ENCODE peak calls at places on chromosomes 1 and 21, in five cellular contexts. J, V, I, G and Q are unnamed samples.
A peak's percentile ranks its signal among the peaks of the same experiment; 100 is the strongest.

GRCh38 chr1:15598436-15598835 is 13.6 kb upstream of the AGMAT start:
- DNase-seq in J (no peak), I (no peak), G (no peak), V (no peak), Q (no peak)

GRCh38 chr1:8540971-8541370 is 223.1 kb downstream of the SLC45A1 start:
- DNase-seq in J (no peak), V (no peak), G (no peak), I (peak; percentile 62), Q (no peak)

GRCh38 chr21:45482899-45483821 is 59.1 kb downstream of the SLC19A1 start:
- DNase-seq in J (no peak), I (no peak), G (no peak), V (no peak), Q (no peak)

GRCh38 chr1:43831866-43832654 is 101.5 kb upstream of the ARTN start:
- DNase-seq in G (no peak), J (no peak), I (no peak), V (no peak), Q (no peak)

GRCh38 chr1:8201331-8201861 is 116.5 kb upstream of the SLC45A1 start:
- DNase-seq in J (peak; percentile 23), V (no peak), I (no peak), G (no peak), Q (no peak)

GRCh38 chr1:210541680-210542358 is 213.1 kb downstream of the HHAT start:
- DNase-seq in J (peak; percentile 5), V (peak; percentile 46), I (no peak), G (no peak), Q (no peak)

GRCh38 chr1:74811421-74812179 is 78.6 kb downstream of the TYW3 start:
- DNase-seq in I (no peak), V (no peak), G (no peak), J (no peak), Q (no peak)

GRCh38 chr1:159282118-159282517 is 20.0 kb upstream of the FCER1A start:
- DNase-seq in V (no peak), J (no peak), G (no peak), I (no peak), Q (no peak)

GRCh38 chr1:183043872-183044859 is 20.9 kb downstream of the LAMC1 start:
- DNase-seq in J (peak; percentile 94), V (no peak), I (peak; percentile 95), G (no peak), Q (no peak)

GRCh38 chr1:24912359-24913273 is 17.5 kb downstream of the RUNX3 start:
- DNase-seq in J (no peak), G (no peak), V (no peak), I (peak; percentile 55), Q (no peak)

GRCh38 chr1:92601044-92601443 is 114.3 kb upstream of the GFI1 start:
- DNase-seq in V (no peak), J (no peak), I (no peak), G (no peak), Q (no peak)

GRCh38 chr1:118913818-118914217 is 74.3 kb downstream of the TBX15 start:
- DNase-seq in I (no peak), J (no peak), G (no peak), V (no peak), Q (no peak)

GRCh38 chr21:45598109-45598508 is 45.4 kb upstream of the PCBP3 start:
- DNase-seq in I (no peak), J (no peak), G (no peak), V (no peak), Q (no peak)

GRCh38 chr1:8352886-8353285 is 35.0 kb downstream of the SLC45A1 start:
- DNase-seq in I (no peak), G (no peak), V (no peak), J (no peak), Q (no peak)

GRCh38 chr1:99173282-99173681 is 91.0 kb upstream of the PLPPR4 start:
- DNase-seq in G (no peak), J (peak; percentile 3), I (no peak), V (no peak), Q (no peak)

GRCh38 chr1:66302810-66303209 is 231.1 kb upstream of the SGIP1 start:
- DNase-seq in I (no peak), J (peak; percentile 49), V (no peak), G (no peak), Q (no peak)

GRCh38 chr21:16928439-16928838 is 584.4 kb upstream of the CXADR start:
- DNase-seq in V (no peak), J (no peak), I (no peak), G (no peak), Q (no peak)

GRCh38 chr1:242004751-242005495 is 6.0 kb upstream of the MAP1LC3C start:
- DNase-seq in I (no peak), J (no peak), G (no peak), V (no peak), Q (no peak)

GRCh38 chr1:204577794-204578478 is 61.7 kb downstream of the MDM4 start:
- DNase-seq in V (no peak), G (no peak), J (no peak), I (no peak), Q (no peak)

GRCh38 chr1:152481869-152482664 is 28.5 kb upstream of the LCE5A start:
- DNase-seq in I (no peak), J (no peak), V (no peak), G (no peak), Q (no peak)

GRCh38 chr21:26093094-26093493 is 77.5 kb downstream of the APP start:
- DNase-seq in I (peak; percentile 76), V (no peak), G (no peak), J (peak; percentile 65), Q (no peak)

GRCh38 chr1:226609836-226610455 is 61.4 kb downstream of the STUM start:
- DNase-seq in I (no peak), V (no peak), G (no peak), J (no peak), Q (no peak)

GRCh38 chr21:37659874-37660273 is 256.4 kb downstream of the KCNJ6 start:
- DNase-seq in J (no peak), G (no peak), I (no peak), V (no peak), Q (no peak)
- H2AFZ ChIP-seq in J (no peak overlapping the region), G (no peak overlapping the region), I (no peak overlapping the region), V (no peak overlapping the region), Q (no peak overlapping the region)

DNA sequence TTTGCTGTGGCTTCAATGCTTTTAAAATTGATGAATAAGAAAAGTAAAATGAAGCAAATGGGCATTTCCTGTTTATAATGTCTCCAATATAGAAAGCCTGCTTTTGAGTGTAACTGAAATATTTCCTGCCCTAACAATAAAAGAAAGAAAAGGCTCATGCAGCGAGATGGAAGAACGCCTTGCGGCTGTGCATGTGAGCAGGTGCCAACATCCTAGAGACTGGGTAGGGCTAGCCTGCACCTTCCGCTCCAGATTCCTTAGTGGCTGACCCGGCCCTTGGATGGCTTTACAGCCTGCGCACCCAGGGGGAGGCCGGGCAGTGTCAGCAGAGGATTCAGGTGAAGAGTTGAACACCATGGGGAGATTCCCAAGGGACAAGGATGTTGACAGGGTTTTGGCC is 21.8 kb downstream of the CNIH3 start:
- DNase-seq in I (no peak), V (no peak), G (no peak), J (no peak), Q (no peak)
- H3K4ac ChIP-seq in I (no peak overlapping the region), V (no peak overlapping the region), G (no peak overlapping the region), J (peak overlapping the region; percentile 87), Q (no peak overlapping the region)

GRCh38 chr1:166703141-166703540 is 136.1 kb upstream of the POGK start:
- DNase-seq in G (no peak), J (no peak), V (no peak), I (no peak), Q (no peak)

GRCh38 chr1:166701603-166702090 is 137.6 kb upstream of the POGK start:
- DNase-seq in J (no peak), V (no peak), G (no peak), I (no peak), Q (no peak)

GRCh38 chr1:166699613-166700012 is 139.7 kb upstream of the POGK start:
- DNase-seq in I (no peak), G (no peak), J (no peak), V (no peak), Q (no peak)

GRCh38 chr1:166698771-166699170 is 140.5 kb upstream of the POGK start:
- DNase-seq in G (no peak), I (no peak), V (no peak), J (no peak), Q (no peak)

DNA sequence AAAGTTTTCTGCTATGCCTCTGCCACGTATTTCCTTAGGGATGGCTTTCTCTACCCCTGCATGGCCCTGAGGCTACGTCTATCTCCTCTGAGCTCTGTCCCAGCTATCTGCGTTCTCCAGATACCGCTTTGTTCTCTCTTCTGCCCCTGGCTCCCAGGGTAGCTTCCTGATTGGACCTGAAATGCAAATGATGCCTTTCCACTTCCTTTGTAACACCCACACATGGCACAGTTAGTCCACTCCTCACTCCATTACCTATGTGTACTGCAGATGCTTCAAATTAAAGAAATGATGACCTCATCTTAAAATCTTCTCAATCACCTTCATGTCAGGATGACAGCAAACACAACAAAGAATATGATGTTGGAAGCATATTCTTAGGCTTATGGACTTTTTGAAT is 138.6 kb upstream of the POGK start:
- DNase-seq in V (no peak), G (no peak), J (no peak), I (no peak), Q (no peak)
- H2AFZ ChIP-seq in V (no peak overlapping the region), G (no peak overlapping the region), J (no peak overlapping the region), I (no peak overlapping the region), Q (no peak overlapping the region)

GRCh38 chr1:62295921-62296451 is 23.2 kb downstream of the KANK4 start:
- DNase-seq in V (no peak), I (peak; percentile 26), G (no peak), J (peak; percentile 38), Q (no peak)

GRCh38 chr1:62288224-62288623 is 31.0 kb downstream of the KANK4 start:
- DNase-seq in G (no peak), I (no peak), V (no peak), J (no peak), Q (no peak)

GRCh38 chr1:62299426-62300200 is 19.6 kb downstream of the KANK4 start:
- DNase-seq in G (no peak), I (no peak), V (no peak), J (no peak), Q (no peak)

GRCh38 chr1:62288669-62289068 is 30.6 kb downstream of the KANK4 start:
- DNase-seq in G (no peak), J (no peak), V (no peak), I (no peak), Q (no peak)

GRCh38 chr1:62294211-62294610 is 25.0 kb downstream of the KANK4 start:
- DNase-seq in G (peak; percentile 29), I (no peak), J (no peak), V (peak; percentile 59), Q (no peak)
- H3K4ac ChIP-seq in G (no peak overlapping the region), I (no peak overlapping the region), J (no peak overlapping the region), V (no peak overlapping the region), Q (no peak overlapping the region)